ENCODE peak calls at places on chromosome 4, in ten cellular contexts. One of them, this sample, is unnamed.

GRCh38 chr4:21452931-21453330 is 495.6 kb downstream of the KCNIP4 start:
- DNase-seq in stomach: no peak
- DNase-seq in dorsolateral prefrontal cortex: no peak
- DNase-seq in hepatocyte: no peak
- DNase-seq in MM.1S: no peak
- DNase-seq in body of pancreas: no peak
- DNase-seq in transverse colon: no peak
- DNase-seq in A549: no peak
- DNase-seq in CD8-positive, alpha-beta T cell: no peak
- DNase-seq in H1: no peak
- DNase-seq in this sample: no peak

GRCh38 chr4:73679836-73680235 is 59.6 kb upstream of the RASSF6 start:
- DNase-seq in stomach: no peak
- DNase-seq in dorsolateral prefrontal cortex: no peak
- DNase-seq in hepatocyte: no peak
- DNase-seq in MM.1S: no peak
- DNase-seq in body of pancreas: no peak
- DNase-seq in transverse colon: no peak
- DNase-seq in A549: no peak
- DNase-seq in CD8-positive, alpha-beta T cell: no peak
- DNase-seq in H1: no peak
- DNase-seq in this sample: no peak

GRCh38 chr4:139015948-139016451 is 419 bp downstream of the NOCT start:
- DNase-seq in stomach: peak
- DNase-seq in dorsolateral prefrontal cortex: peak
- DNase-seq in hepatocyte: peak
- DNase-seq in MM.1S: peak
- DNase-seq in body of pancreas: peak
- DNase-seq in transverse colon: peak
- DNase-seq in A549: no peak
- DNase-seq in CD8-positive, alpha-beta T cell: no peak
- DNase-seq in H1: no peak
- DNase-seq in this sample: no peak

GRCh38 chr4:167940217-167940616 is 152.1 kb upstream of the ANXA10 start:
- DNase-seq in stomach: no peak
- DNase-seq in dorsolateral prefrontal cortex: no peak
- DNase-seq in hepatocyte: no peak
- DNase-seq in MM.1S: peak
- DNase-seq in body of pancreas: no peak
- DNase-seq in transverse colon: no peak
- DNase-seq in A549: no peak
- DNase-seq in CD8-positive, alpha-beta T cell: no peak
- DNase-seq in H1: no peak
- DNase-seq in this sample: no peak

GRCh38 chr4:161438096-161438495 is 725.7 kb downstream of the FSTL5 start:
- DNase-seq in stomach: no peak
- DNase-seq in dorsolateral prefrontal cortex: no peak
- DNase-seq in hepatocyte: no peak
- DNase-seq in MM.1S: no peak
- DNase-seq in body of pancreas: no peak
- DNase-seq in transverse colon: no peak
- DNase-seq in A549: no peak
- DNase-seq in CD8-positive, alpha-beta T cell: no peak
- DNase-seq in H1: no peak
- DNase-seq in this sample: no peak

GRCh38 chr4:25823632-25824031 is 39.2 kb downstream of the SEL1L3 start:
- DNase-seq in stomach: no peak
- DNase-seq in dorsolateral prefrontal cortex: no peak
- DNase-seq in hepatocyte: no peak
- DNase-seq in MM.1S: no peak
- DNase-seq in body of pancreas: no peak
- DNase-seq in transverse colon: no peak
- DNase-seq in A549: no peak
- DNase-seq in CD8-positive, alpha-beta T cell: no peak
- DNase-seq in H1: no peak
- DNase-seq in this sample: no peak

GRCh38 chr4:8394125-8394524 is 46.4 kb downstream of the ACOX3 start:
- DNase-seq in stomach: peak
- DNase-seq in dorsolateral prefrontal cortex: peak
- DNase-seq in hepatocyte: peak
- DNase-seq in MM.1S: no peak
- DNase-seq in body of pancreas: no peak
- DNase-seq in transverse colon: peak
- DNase-seq in A549: no peak
- DNase-seq in CD8-positive, alpha-beta T cell: no peak
- DNase-seq in H1: no peak
- DNase-seq in this sample: no peak

GRCh38 chr4:182808673-182809416 is 108.3 kb downstream of the DCTD start:
- DNase-seq in stomach: no peak
- DNase-seq in dorsolateral prefrontal cortex: no peak
- DNase-seq in hepatocyte: no peak
- DNase-seq in MM.1S: peak
- DNase-seq in body of pancreas: no peak
- DNase-seq in transverse colon: no peak
- DNase-seq in A549: no peak
- DNase-seq in CD8-positive, alpha-beta T cell: peak
- DNase-seq in H1: no peak
- DNase-seq in this sample: peak

GRCh38 chr4:95548738-95549245 is at the start of gene UNC5C:
- DNase-seq in stomach: peak
- DNase-seq in dorsolateral prefrontal cortex: no peak
- DNase-seq in hepatocyte: peak
- DNase-seq in MM.1S: no peak
- DNase-seq in body of pancreas: peak
- DNase-seq in transverse colon: peak
- DNase-seq in A549: no peak
- DNase-seq in CD8-positive, alpha-beta T cell: no peak
- DNase-seq in H1: no peak
- DNase-seq in this sample: peak

GRCh38 chr4:3046149-3046548 is 28.2 kb downstream of the HTT-AS start:
- DNase-seq in stomach: no peak
- DNase-seq in dorsolateral prefrontal cortex: no peak
- DNase-seq in hepatocyte: no peak
- DNase-seq in MM.1S: peak
- DNase-seq in body of pancreas: no peak
- DNase-seq in transverse colon: no peak
- DNase-seq in A549: no peak
- DNase-seq in CD8-positive, alpha-beta T cell: no peak
- DNase-seq in H1: no peak
- DNase-seq in this sample: no peak
- H3K27ac ChIP-seq in stomach: no peak
- H3K27ac ChIP-seq in dorsolateral prefrontal cortex: no peak
- H3K27ac ChIP-seq in hepatocyte: no peak
- H3K27ac ChIP-seq in MM.1S: peak
- H3K27ac ChIP-seq in body of pancreas: no peak
- H3K27ac ChIP-seq in transverse colon: no peak
- H3K27ac ChIP-seq in A549: no peak
- H3K27ac ChIP-seq in CD8-positive, alpha-beta T cell: no peak
- H3K27ac ChIP-seq in H1: no peak
- H3K27ac ChIP-seq in this sample: peak

GRCh38 chr4:112510468-112511293 is 5.3 kb downstream of the NEUROG2 start:
- DNase-seq in stomach: no peak
- DNase-seq in dorsolateral prefrontal cortex: no peak
- DNase-seq in hepatocyte: no peak
- DNase-seq in MM.1S: no peak
- DNase-seq in body of pancreas: no peak
- DNase-seq in transverse colon: no peak
- DNase-seq in A549: no peak
- DNase-seq in CD8-positive, alpha-beta T cell: no peak
- DNase-seq in H1: no peak
- DNase-seq in this sample: no peak
- H3K4me3 ChIP-seq in stomach: peak
- H3K4me3 ChIP-seq in dorsolateral prefrontal cortex: peak
- H3K4me3 ChIP-seq in hepatocyte: no peak
- H3K4me3 ChIP-seq in MM.1S: no peak
- H3K4me3 ChIP-seq in body of pancreas: no peak
- H3K4me3 ChIP-seq in transverse colon: no peak
- H3K4me3 ChIP-seq in A549: no peak
- H3K4me3 ChIP-seq in CD8-positive, alpha-beta T cell: no peak
- H3K4me3 ChIP-seq in H1: peak
- H3K4me3 ChIP-seq in this sample: peak

GRCh38 chr4:13521047-13521446 is 23.3 kb downstream of the NKX3-2 start:
- DNase-seq in stomach: no peak
- DNase-seq in dorsolateral prefrontal cortex: no peak
- DNase-seq in hepatocyte: no peak
- DNase-seq in MM.1S: no peak
- DNase-seq in body of pancreas: no peak
- DNase-seq in transverse colon: no peak
- DNase-seq in A549: no peak
- DNase-seq in CD8-positive, alpha-beta T cell: no peak
- DNase-seq in H1: no peak
- DNase-seq in this sample: no peak
- TF ChIP-seq CTCF in stomach: no peak
- TF ChIP-seq CTCF in dorsolateral prefrontal cortex: no peak
- TF ChIP-seq CTCF in hepatocyte: no peak
- TF ChIP-seq CTCF in MM.1S: no peak
- TF ChIP-seq CTCF in body of pancreas: no peak
- TF ChIP-seq CTCF in transverse colon: no peak
- TF ChIP-seq CTCF in A549: no peak
- TF ChIP-seq CTCF in CD8-positive, alpha-beta T cell: no peak
- TF ChIP-seq CTCF in H1: no peak
- TF ChIP-seq CTCF in this sample: no peak

GRCh38 chr4:16067515-16067914 is 16.3 kb downstream of the PROM1 start:
- DNase-seq in stomach: peak
- DNase-seq in dorsolateral prefrontal cortex: peak
- DNase-seq in hepatocyte: no peak
- DNase-seq in MM.1S: no peak
- DNase-seq in body of pancreas: peak
- DNase-seq in transverse colon: peak
- DNase-seq in A549: no peak
- DNase-seq in CD8-positive, alpha-beta T cell: no peak
- DNase-seq in H1: no peak
- DNase-seq in this sample: no peak
- H3K27ac ChIP-seq in stomach: peak
- H3K27ac ChIP-seq in dorsolateral prefrontal cortex: peak
- H3K27ac ChIP-seq in hepatocyte: no peak
- H3K27ac ChIP-seq in MM.1S: no peak
- H3K27ac ChIP-seq in body of pancreas: peak
- H3K27ac ChIP-seq in transverse colon: peak
- H3K27ac ChIP-seq in A549: no peak
- H3K27ac ChIP-seq in CD8-positive, alpha-beta T cell: no peak
- H3K27ac ChIP-seq in H1: no peak
- H3K27ac ChIP-seq in this sample: no peak

DNA sequence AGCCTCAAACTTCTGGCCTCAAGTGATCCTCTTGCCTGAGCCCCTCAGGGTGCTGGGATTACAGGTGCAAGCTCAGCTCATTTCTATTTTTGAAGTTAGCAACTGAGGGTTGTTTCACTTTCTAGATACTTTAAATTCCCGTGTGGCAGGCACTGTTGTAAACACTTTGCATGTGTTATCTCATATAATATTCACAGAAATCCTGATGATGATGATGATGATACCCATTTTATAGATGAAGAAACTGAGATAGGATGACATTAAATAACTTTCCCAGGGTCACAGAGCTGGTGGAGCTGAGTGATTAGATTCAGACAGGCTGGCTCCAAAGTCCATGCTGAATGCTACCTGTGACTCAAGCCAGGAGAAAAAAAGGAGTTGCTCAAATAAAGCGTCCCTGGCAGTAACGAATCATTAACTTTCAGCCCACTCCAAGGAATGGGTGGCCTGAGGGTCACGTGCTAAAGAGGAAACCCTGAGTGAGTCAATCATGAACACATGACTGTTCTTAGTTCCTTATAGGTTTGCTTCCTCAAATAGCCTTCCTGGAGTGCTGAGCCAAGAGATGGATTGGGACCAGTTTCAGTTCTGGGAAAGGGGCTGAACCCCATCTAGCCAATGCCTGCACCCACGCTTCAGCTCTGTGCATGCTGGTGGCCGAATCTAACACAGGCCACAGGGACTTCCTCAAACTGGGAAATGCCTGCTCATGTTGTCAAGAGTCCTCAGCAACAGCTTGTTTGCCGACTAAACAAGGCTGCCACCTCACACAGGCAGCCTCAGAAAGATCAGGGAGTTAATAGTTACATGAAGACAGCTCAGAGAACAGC is 52.8 kb downstream of the RBM47 start:
- DNase-seq in stomach: peak
- DNase-seq in dorsolateral prefrontal cortex: no peak
- DNase-seq in hepatocyte: peak
- DNase-seq in MM.1S: peak
- DNase-seq in body of pancreas: peak
- DNase-seq in transverse colon: peak
- DNase-seq in A549: peak
- DNase-seq in CD8-positive, alpha-beta T cell: no peak
- DNase-seq in H1: no peak
- DNase-seq in this sample: peak
- H3K4me3 ChIP-seq in stomach: peak
- H3K4me3 ChIP-seq in dorsolateral prefrontal cortex: no peak
- H3K4me3 ChIP-seq in hepatocyte: no peak
- H3K4me3 ChIP-seq in MM.1S: peak
- H3K4me3 ChIP-seq in body of pancreas: no peak
- H3K4me3 ChIP-seq in transverse colon: peak
- H3K4me3 ChIP-seq in A549: no peak
- H3K4me3 ChIP-seq in CD8-positive, alpha-beta T cell: no peak
- H3K4me3 ChIP-seq in H1: no peak
- H3K4me3 ChIP-seq in this sample: no peak

DNA sequence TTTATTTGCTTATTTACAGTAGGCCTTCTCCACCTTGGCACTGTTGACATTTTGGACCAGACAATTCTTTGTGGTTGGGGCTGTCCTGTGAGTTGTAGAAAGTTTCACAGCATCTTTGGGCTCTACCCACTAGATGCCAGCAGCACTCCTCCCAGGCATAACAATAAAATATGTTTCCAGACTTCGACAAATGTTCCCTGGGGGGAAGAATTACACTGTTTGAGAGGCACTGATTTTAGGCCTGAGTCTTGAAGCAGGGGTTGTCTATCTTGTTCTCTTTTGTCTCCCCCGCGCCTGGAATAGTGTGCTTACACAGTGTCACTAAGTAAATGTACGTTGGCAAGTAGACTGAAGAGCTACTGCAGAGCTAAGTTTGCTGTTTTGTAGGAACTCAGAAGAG is 254.4 kb upstream of the BOD1L1 start:
- DNase-seq in stomach: no peak
- DNase-seq in dorsolateral prefrontal cortex: no peak
- DNase-seq in hepatocyte: no peak
- DNase-seq in MM.1S: no peak
- DNase-seq in body of pancreas: no peak
- DNase-seq in transverse colon: no peak
- DNase-seq in A549: no peak
- DNase-seq in CD8-positive, alpha-beta T cell: no peak
- DNase-seq in H1: no peak
- DNase-seq in this sample: no peak
- TF ChIP-seq CTCF in stomach: no peak
- TF ChIP-seq CTCF in dorsolateral prefrontal cortex: no peak
- TF ChIP-seq CTCF in hepatocyte: peak
- TF ChIP-seq CTCF in MM.1S: peak
- TF ChIP-seq CTCF in body of pancreas: no peak
- TF ChIP-seq CTCF in transverse colon: no peak
- TF ChIP-seq CTCF in A549: no peak
- TF ChIP-seq CTCF in CD8-positive, alpha-beta T cell: no peak
- TF ChIP-seq CTCF in H1: no peak
- TF ChIP-seq CTCF in this sample: peak

This sample was measured in brain microvascular endothelial cell.